ENCODE peak calls at places on chromosome 10, in five cellular contexts. One of them, this sample, is unnamed.

GRCh38 chr10:119817991-119818888 is 54.4 kb downstream of the MCMBP start:
- DNase-seq in cardiac fibroblast: peak
- DNase-seq in C1 segment of cervical spinal cord: peak
- DNase-seq in stimulated activated effector memory CD8-positive, alpha-beta T cell treated with anti-CD3 and anti-CD28 coated beads, Interleukin-12 subunit alpha, Interleukin-12 subunit beta, amount 100 ng/mL, for 72 hours: no peak
- DNase-seq in posterior cingulate gyrus: peak
- DNase-seq in this sample: peak

GRCh38 chr10:42367532-42368230 is 270.7 kb downstream of the ZNF33B start:
- DNase-seq in cardiac fibroblast: peak
- DNase-seq in C1 segment of cervical spinal cord: peak
- DNase-seq in stimulated activated effector memory CD8-positive, alpha-beta T cell treated with anti-CD3 and anti-CD28 coated beads, Interleukin-12 subunit alpha, Interleukin-12 subunit beta, amount 100 ng/mL, for 72 hours: peak
- DNase-seq in posterior cingulate gyrus: peak
- DNase-seq in this sample: peak

GRCh38 chr10:132588301-132589013 is 50.9 kb downstream of the INPP5A start:
- DNase-seq in cardiac fibroblast: peak
- DNase-seq in C1 segment of cervical spinal cord: peak
- DNase-seq in stimulated activated effector memory CD8-positive, alpha-beta T cell treated with anti-CD3 and anti-CD28 coated beads, Interleukin-12 subunit alpha, Interleukin-12 subunit beta, amount 100 ng/mL, for 72 hours: no peak
- DNase-seq in posterior cingulate gyrus: no peak
- DNase-seq in this sample: no peak

GRCh38 chr10:33901166-33901565 is 566.7 kb upstream of the NRP1 start:
- DNase-seq in cardiac fibroblast: peak
- DNase-seq in C1 segment of cervical spinal cord: no peak
- DNase-seq in stimulated activated effector memory CD8-positive, alpha-beta T cell treated with anti-CD3 and anti-CD28 coated beads, Interleukin-12 subunit alpha, Interleukin-12 subunit beta, amount 100 ng/mL, for 72 hours: no peak
- DNase-seq in posterior cingulate gyrus: no peak
- DNase-seq in this sample: no peak

GRCh38 chr10:95256268-95256667 is 34.5 kb downstream of the PDLIM1 start:
- DNase-seq in cardiac fibroblast: no peak
- DNase-seq in C1 segment of cervical spinal cord: no peak
- DNase-seq in stimulated activated effector memory CD8-positive, alpha-beta T cell treated with anti-CD3 and anti-CD28 coated beads, Interleukin-12 subunit alpha, Interleukin-12 subunit beta, amount 100 ng/mL, for 72 hours: no peak
- DNase-seq in posterior cingulate gyrus: no peak
- DNase-seq in this sample: no peak

GRCh38 chr10:56920586-56921250 is 559.7 kb upstream of the ZWINT start:
- DNase-seq in cardiac fibroblast: no peak
- DNase-seq in C1 segment of cervical spinal cord: no peak
- DNase-seq in stimulated activated effector memory CD8-positive, alpha-beta T cell treated with anti-CD3 and anti-CD28 coated beads, Interleukin-12 subunit alpha, Interleukin-12 subunit beta, amount 100 ng/mL, for 72 hours: no peak
- DNase-seq in posterior cingulate gyrus: no peak
- DNase-seq in this sample: no peak

GRCh38 chr10:132104471-132105301 is 38.9 kb downstream of the JAKMIP3 start:
- DNase-seq in cardiac fibroblast: no peak
- DNase-seq in C1 segment of cervical spinal cord: no peak
- DNase-seq in stimulated activated effector memory CD8-positive, alpha-beta T cell treated with anti-CD3 and anti-CD28 coated beads, Interleukin-12 subunit alpha, Interleukin-12 subunit beta, amount 100 ng/mL, for 72 hours: no peak
- DNase-seq in posterior cingulate gyrus: no peak
- DNase-seq in this sample: no peak

GRCh38 chr10:114300036-114300645 is 61.1 kb downstream of the VWA2 start:
- DNase-seq in cardiac fibroblast: no peak
- DNase-seq in C1 segment of cervical spinal cord: no peak
- DNase-seq in stimulated activated effector memory CD8-positive, alpha-beta T cell treated with anti-CD3 and anti-CD28 coated beads, Interleukin-12 subunit alpha, Interleukin-12 subunit beta, amount 100 ng/mL, for 72 hours: no peak
- DNase-seq in posterior cingulate gyrus: no peak
- DNase-seq in this sample: peak

GRCh38 chr10:48896756-48897437 is 42.7 kb downstream of the LRRC18 start:
- DNase-seq in cardiac fibroblast: no peak
- DNase-seq in C1 segment of cervical spinal cord: no peak
- DNase-seq in stimulated activated effector memory CD8-positive, alpha-beta T cell treated with anti-CD3 and anti-CD28 coated beads, Interleukin-12 subunit alpha, Interleukin-12 subunit beta, amount 100 ng/mL, for 72 hours: no peak
- DNase-seq in posterior cingulate gyrus: no peak
- DNase-seq in this sample: no peak

GRCh38 chr10:107072028-107072427 is 92.5 kb downstream of the SORCS1 start:
- DNase-seq in cardiac fibroblast: no peak
- DNase-seq in C1 segment of cervical spinal cord: no peak
- DNase-seq in stimulated activated effector memory CD8-positive, alpha-beta T cell treated with anti-CD3 and anti-CD28 coated beads, Interleukin-12 subunit alpha, Interleukin-12 subunit beta, amount 100 ng/mL, for 72 hours: no peak
- DNase-seq in posterior cingulate gyrus: no peak
- DNase-seq in this sample: no peak

GRCh38 chr10:78952686-78953085 is 116.1 kb upstream of the ZMIZ1 start:
- DNase-seq in cardiac fibroblast: peak
- DNase-seq in C1 segment of cervical spinal cord: no peak
- DNase-seq in stimulated activated effector memory CD8-positive, alpha-beta T cell treated with anti-CD3 and anti-CD28 coated beads, Interleukin-12 subunit alpha, Interleukin-12 subunit beta, amount 100 ng/mL, for 72 hours: no peak
- DNase-seq in posterior cingulate gyrus: no peak
- DNase-seq in this sample: no peak

GRCh38 chr10:667096-667495 is 22.4 kb downstream of the DIP2C start:
- DNase-seq in cardiac fibroblast: no peak
- DNase-seq in C1 segment of cervical spinal cord: no peak
- DNase-seq in stimulated activated effector memory CD8-positive, alpha-beta T cell treated with anti-CD3 and anti-CD28 coated beads, Interleukin-12 subunit alpha, Interleukin-12 subunit beta, amount 100 ng/mL, for 72 hours: no peak
- DNase-seq in posterior cingulate gyrus: no peak
- DNase-seq in this sample: no peak

This sample was measured in dorsolateral prefrontal cortex.